ENCODE peak calls at places on chromosomes 7 and 10, in nine cellular contexts. One of them, this sample, is unnamed.

GRCh38 chr7:33716581-33717477 is 188.5 kb upstream of the BMPER start:
- DNase-seq in CD8-positive, alpha-beta T cell: no peak
- DNase-seq in ascending aorta: no peak
- DNase-seq in stomach: no peak
- DNase-seq in tibial nerve: no peak
- DNase-seq in colonic mucosa: no peak
- DNase-seq in fibroblast of lung: peak; percentile 71
- DNase-seq in MM.1S: peak; percentile 63
- DNase-seq in nephron progenitor cell: no peak
- DNase-seq in this sample: peak; percentile 27

GRCh38 chr7:94324380-94325120 is 70.1 kb upstream of the COL1A2 start:
- DNase-seq in CD8-positive, alpha-beta T cell: no peak
- DNase-seq in ascending aorta: no peak
- DNase-seq in stomach: no peak
- DNase-seq in tibial nerve: no peak
- DNase-seq in colonic mucosa: no peak
- DNase-seq in fibroblast of lung: peak; percentile 44
- DNase-seq in MM.1S: no peak
- DNase-seq in nephron progenitor cell: no peak
- DNase-seq in this sample: peak; percentile 28

GRCh38 chr7:26533163-26533562 is 241.5 kb downstream of the SNX10 start:
- DNase-seq in CD8-positive, alpha-beta T cell: no peak
- DNase-seq in ascending aorta: no peak
- DNase-seq in stomach: no peak
- DNase-seq in tibial nerve: no peak
- DNase-seq in colonic mucosa: no peak
- DNase-seq in fibroblast of lung: no peak
- DNase-seq in MM.1S: no peak
- DNase-seq in nephron progenitor cell: no peak
- DNase-seq in this sample: no peak

GRCh38 chr7:88280801-88281200 is 25.9 kb downstream of the STEAP4 start:
- DNase-seq in CD8-positive, alpha-beta T cell: no peak
- DNase-seq in ascending aorta: no peak
- DNase-seq in stomach: no peak
- DNase-seq in tibial nerve: no peak
- DNase-seq in colonic mucosa: no peak
- DNase-seq in fibroblast of lung: no peak
- DNase-seq in MM.1S: no peak
- DNase-seq in nephron progenitor cell: no peak
- DNase-seq in this sample: no peak

GRCh38 chr10:25502453-25502852 is 327.7 kb downstream of the GPR158 start:
- DNase-seq in CD8-positive, alpha-beta T cell: no peak
- DNase-seq in ascending aorta: no peak
- DNase-seq in stomach: no peak
- DNase-seq in tibial nerve: no peak
- DNase-seq in colonic mucosa: no peak
- DNase-seq in fibroblast of lung: no peak
- DNase-seq in MM.1S: no peak
- DNase-seq in nephron progenitor cell: no peak
- DNase-seq in this sample: no peak

GRCh38 chr10:105974803-105975456 is 1189.6 kb downstream of the SORCS1 start:
- DNase-seq in CD8-positive, alpha-beta T cell: no peak
- DNase-seq in ascending aorta: no peak
- DNase-seq in stomach: peak; percentile 32
- DNase-seq in tibial nerve: no peak
- DNase-seq in colonic mucosa: no peak
- DNase-seq in fibroblast of lung: peak; percentile 2
- DNase-seq in MM.1S: peak; percentile 11
- DNase-seq in nephron progenitor cell: peak; percentile 17
- DNase-seq in this sample: no peak

GRCh38 chr10:101972761-101973160 is 83.2 kb downstream of the ARMH3 start:
- DNase-seq in CD8-positive, alpha-beta T cell: no peak
- DNase-seq in ascending aorta: no peak
- DNase-seq in stomach: no peak
- DNase-seq in tibial nerve: no peak
- DNase-seq in colonic mucosa: no peak
- DNase-seq in fibroblast of lung: no peak
- DNase-seq in MM.1S: peak; percentile 39
- DNase-seq in nephron progenitor cell: no peak
- DNase-seq in this sample: no peak

GRCh38 chr10:90723416-90724068 is 134.3 kb downstream of the HTR7 start:
- DNase-seq in CD8-positive, alpha-beta T cell: no peak
- DNase-seq in ascending aorta: no peak
- DNase-seq in stomach: no peak
- DNase-seq in tibial nerve: no peak
- DNase-seq in colonic mucosa: no peak
- DNase-seq in fibroblast of lung: no peak
- DNase-seq in MM.1S: peak; percentile 10
- DNase-seq in nephron progenitor cell: no peak
- DNase-seq in this sample: no peak

GRCh38 chr10:96450514-96451207 is 63.1 kb downstream of the TLL2 start:
- DNase-seq in CD8-positive, alpha-beta T cell: no peak
- DNase-seq in ascending aorta: no peak
- DNase-seq in stomach: no peak
- DNase-seq in tibial nerve: no peak
- DNase-seq in colonic mucosa: peak; percentile 17
- DNase-seq in fibroblast of lung: no peak
- DNase-seq in MM.1S: no peak
- DNase-seq in nephron progenitor cell: peak; percentile 22
- DNase-seq in this sample: no peak

GRCh38 chr7:137853053-137853452 is 6.3 kb upstream of the DGKI start:
- DNase-seq in CD8-positive, alpha-beta T cell: no peak
- DNase-seq in ascending aorta: no peak
- DNase-seq in stomach: no peak
- DNase-seq in tibial nerve: no peak
- DNase-seq in colonic mucosa: no peak
- DNase-seq in fibroblast of lung: no peak
- DNase-seq in MM.1S: no peak
- DNase-seq in nephron progenitor cell: no peak
- DNase-seq in this sample: no peak

GRCh38 chr10:95741807-95742528 is 14.0 kb upstream of the ENTPD1 start:
- DNase-seq in CD8-positive, alpha-beta T cell: no peak
- DNase-seq in ascending aorta: no peak
- DNase-seq in stomach: no peak
- DNase-seq in tibial nerve: no peak
- DNase-seq in colonic mucosa: peak; percentile 35
- DNase-seq in fibroblast of lung: no peak
- DNase-seq in MM.1S: no peak
- DNase-seq in nephron progenitor cell: no peak
- DNase-seq in this sample: no peak

GRCh38 chr7:2971914-2972530 is 71.6 kb downstream of the CARD11 start:
- DNase-seq in CD8-positive, alpha-beta T cell: no peak
- DNase-seq in ascending aorta: peak; percentile 22
- DNase-seq in stomach: no peak
- DNase-seq in tibial nerve: no peak
- DNase-seq in colonic mucosa: no peak
- DNase-seq in fibroblast of lung: no peak
- DNase-seq in MM.1S: no peak
- DNase-seq in nephron progenitor cell: no peak
- DNase-seq in this sample: no peak

GRCh38 chr10:71094712-71095390 is 117.5 kb upstream of the UNC5B start:
- DNase-seq in CD8-positive, alpha-beta T cell: no peak
- DNase-seq in ascending aorta: no peak
- DNase-seq in stomach: no peak
- DNase-seq in tibial nerve: no peak
- DNase-seq in colonic mucosa: no peak
- DNase-seq in fibroblast of lung: no peak
- DNase-seq in MM.1S: no peak
- DNase-seq in nephron progenitor cell: no peak
- DNase-seq in this sample: no peak

GRCh38 chr7:130632111-130632510 is 36.4 kb downstream of the COPG2 start:
- DNase-seq in CD8-positive, alpha-beta T cell: no peak
- DNase-seq in ascending aorta: no peak
- DNase-seq in stomach: no peak
- DNase-seq in tibial nerve: no peak
- DNase-seq in colonic mucosa: no peak
- DNase-seq in fibroblast of lung: peak; percentile 26
- DNase-seq in MM.1S: no peak
- DNase-seq in nephron progenitor cell: no peak
- DNase-seq in this sample: peak; percentile 46

GRCh38 chr7:156560696-156561210 is 79.8 kb upstream of the RNF32 start:
- DNase-seq in CD8-positive, alpha-beta T cell: no peak
- DNase-seq in ascending aorta: no peak
- DNase-seq in stomach: no peak
- DNase-seq in tibial nerve: no peak
- DNase-seq in colonic mucosa: no peak
- DNase-seq in fibroblast of lung: no peak
- DNase-seq in MM.1S: no peak
- DNase-seq in nephron progenitor cell: no peak
- DNase-seq in this sample: no peak

GRCh38 chr7:48087349-48087748 is 1.7 kb upstream of the UPP1 start:
- DNase-seq in CD8-positive, alpha-beta T cell: no peak
- DNase-seq in ascending aorta: no peak
- DNase-seq in stomach: no peak
- DNase-seq in tibial nerve: no peak
- DNase-seq in colonic mucosa: no peak
- DNase-seq in fibroblast of lung: peak; percentile 76
- DNase-seq in MM.1S: peak; percentile 55
- DNase-seq in nephron progenitor cell: no peak
- DNase-seq in this sample: peak; percentile 78
- TF ChIP-seq CTCF in CD8-positive, alpha-beta T cell: no peak
- TF ChIP-seq CTCF in ascending aorta: no peak
- TF ChIP-seq CTCF in stomach: no peak
- TF ChIP-seq CTCF in tibial nerve: no peak
- TF ChIP-seq CTCF in colonic mucosa: no peak
- TF ChIP-seq CTCF in fibroblast of lung: no peak
- TF ChIP-seq CTCF in MM.1S: no peak
- TF ChIP-seq CTCF in nephron progenitor cell: no peak
- TF ChIP-seq CTCF in this sample: peak; percentile 62

GRCh38 chr7:83365746-83366145 is 203.1 kb upstream of the PCLO start:
- DNase-seq in CD8-positive, alpha-beta T cell: no peak
- DNase-seq in ascending aorta: no peak
- DNase-seq in stomach: no peak
- DNase-seq in tibial nerve: no peak
- DNase-seq in colonic mucosa: no peak
- DNase-seq in fibroblast of lung: peak; percentile 38
- DNase-seq in MM.1S: peak; percentile 21
- DNase-seq in nephron progenitor cell: no peak
- DNase-seq in this sample: no peak
- TF ChIP-seq CTCF in CD8-positive, alpha-beta T cell: no peak
- TF ChIP-seq CTCF in ascending aorta: peak; percentile 12
- TF ChIP-seq CTCF in stomach: no peak
- TF ChIP-seq CTCF in tibial nerve: no peak
- TF ChIP-seq CTCF in colonic mucosa: no peak
- TF ChIP-seq CTCF in fibroblast of lung: peak; percentile 33
- TF ChIP-seq CTCF in MM.1S: peak; percentile 24
- TF ChIP-seq CTCF in nephron progenitor cell: no peak
- TF ChIP-seq CTCF in this sample: peak; percentile 45

GRCh38 chr10:279655-280054 is 144.4 kb downstream of the ZMYND11 start:
- DNase-seq in CD8-positive, alpha-beta T cell: no peak
- DNase-seq in ascending aorta: no peak
- DNase-seq in stomach: no peak
- DNase-seq in tibial nerve: no peak
- DNase-seq in colonic mucosa: no peak
- DNase-seq in fibroblast of lung: no peak
- DNase-seq in MM.1S: no peak
- DNase-seq in nephron progenitor cell: no peak
- DNase-seq in this sample: no peak
- TF ChIP-seq CTCF in CD8-positive, alpha-beta T cell: no peak
- TF ChIP-seq CTCF in ascending aorta: no peak
- TF ChIP-seq CTCF in stomach: no peak
- TF ChIP-seq CTCF in tibial nerve: no peak
- TF ChIP-seq CTCF in colonic mucosa: no peak
- TF ChIP-seq CTCF in fibroblast of lung: no peak
- TF ChIP-seq CTCF in MM.1S: no peak
- TF ChIP-seq CTCF in nephron progenitor cell: no peak
- TF ChIP-seq CTCF in this sample: no peak

DNA sequence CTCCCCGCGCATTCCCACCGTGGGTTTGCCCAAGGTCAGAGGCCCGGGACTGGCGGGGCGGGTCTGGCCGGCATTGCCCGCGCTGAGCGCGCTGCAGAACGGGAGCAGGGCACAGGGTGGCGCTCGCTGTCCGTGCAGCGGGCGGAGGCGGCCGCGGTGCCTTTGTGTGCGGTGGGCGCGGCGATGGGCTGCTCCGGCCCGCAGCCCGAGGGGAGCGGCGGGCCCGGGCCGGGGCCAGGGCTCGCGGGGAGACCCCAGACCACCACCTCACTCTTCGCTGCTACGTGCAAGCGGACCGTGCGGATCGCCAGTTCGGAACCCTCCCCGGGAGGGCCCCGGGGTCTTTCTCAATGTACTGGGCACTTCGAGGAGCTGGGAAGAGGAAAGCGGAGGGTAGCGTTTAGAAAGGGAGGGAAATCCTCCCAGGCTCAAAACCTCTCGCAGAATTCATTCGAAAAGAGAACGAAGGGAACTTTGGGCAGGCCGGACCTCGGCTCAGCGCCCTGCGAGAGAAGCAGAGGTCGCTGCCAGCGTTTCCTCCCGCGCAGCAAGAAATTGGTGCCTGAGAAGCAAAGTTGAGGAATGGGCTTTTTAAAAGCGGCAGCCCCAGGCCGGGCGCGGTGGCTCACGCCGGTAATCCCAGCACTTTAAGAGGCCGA is 8.5 kb downstream of the SP8 start:
- DNase-seq in CD8-positive, alpha-beta T cell: no peak
- DNase-seq in ascending aorta: no peak
- DNase-seq in stomach: peak; percentile 42
- DNase-seq in tibial nerve: no peak
- DNase-seq in colonic mucosa: peak; percentile 36
- DNase-seq in fibroblast of lung: no peak
- DNase-seq in MM.1S: peak; percentile 46
- DNase-seq in nephron progenitor cell: peak; percentile 86
- DNase-seq in this sample: no peak
- TF ChIP-seq CTCF in CD8-positive, alpha-beta T cell: no peak
- TF ChIP-seq CTCF in ascending aorta: peak; percentile 35
- TF ChIP-seq CTCF in stomach: peak; percentile 60
- TF ChIP-seq CTCF in tibial nerve: peak; percentile 63
- TF ChIP-seq CTCF in colonic mucosa: peak; percentile 48
- TF ChIP-seq CTCF in fibroblast of lung: peak; percentile 49
- TF ChIP-seq CTCF in MM.1S: peak; percentile 41
- TF ChIP-seq CTCF in nephron progenitor cell: peak; percentile 64
- TF ChIP-seq CTCF in this sample: no peak

GRCh38 chr10:1049425-1049958 is 573 bp upstream of the IDI1 start:
- DNase-seq in CD8-positive, alpha-beta T cell: no peak
- DNase-seq in ascending aorta: no peak
- DNase-seq in stomach: peak; percentile 42
- DNase-seq in tibial nerve: no peak
- DNase-seq in colonic mucosa: no peak
- DNase-seq in fibroblast of lung: no peak
- DNase-seq in MM.1S: no peak
- DNase-seq in nephron progenitor cell: no peak
- DNase-seq in this sample: no peak

GRCh38 chr10:1050145-1050544 is 1.2 kb upstream of the IDI1 start:
- DNase-seq in CD8-positive, alpha-beta T cell: no peak
- DNase-seq in ascending aorta: no peak
- DNase-seq in stomach: no peak
- DNase-seq in tibial nerve: no peak
- DNase-seq in colonic mucosa: peak; percentile 50
- DNase-seq in fibroblast of lung: peak; percentile 40
- DNase-seq in MM.1S: peak; percentile 43
- DNase-seq in nephron progenitor cell: peak; percentile 30
- DNase-seq in this sample: no peak

GRCh38 chr10:1048732-1049424 is at the start of gene IDI1:
- DNase-seq in CD8-positive, alpha-beta T cell: peak; percentile 91
- DNase-seq in ascending aorta: peak; percentile 99
- DNase-seq in stomach: peak; percentile 98
- DNase-seq in tibial nerve: peak; percentile 96
- DNase-seq in colonic mucosa: peak; percentile 96
- DNase-seq in fibroblast of lung: peak; percentile 99
- DNase-seq in MM.1S: peak; percentile 97
- DNase-seq in nephron progenitor cell: peak; percentile 96
- DNase-seq in this sample: peak; percentile 98

GRCh38 chr10:1048349-1048731 is 579 bp downstream of the IDI1 start:
- DNase-seq in CD8-positive, alpha-beta T cell: peak; percentile 45
- DNase-seq in ascending aorta: peak; percentile 77
- DNase-seq in stomach: no peak
- DNase-seq in tibial nerve: no peak
- DNase-seq in colonic mucosa: no peak
- DNase-seq in fibroblast of lung: peak; percentile 50
- DNase-seq in MM.1S: peak; percentile 27
- DNase-seq in nephron progenitor cell: no peak
- DNase-seq in this sample: peak; percentile 17

GRCh38 chr10:1050555-1050954 is 1.6 kb upstream of the IDI1 start:
- DNase-seq in CD8-positive, alpha-beta T cell: no peak
- DNase-seq in ascending aorta: no peak
- DNase-seq in stomach: no peak
- DNase-seq in tibial nerve: no peak
- DNase-seq in colonic mucosa: peak; percentile 70
- DNase-seq in fibroblast of lung: no peak
- DNase-seq in MM.1S: peak; percentile 80
- DNase-seq in nephron progenitor cell: no peak
- DNase-seq in this sample: no peak
- TF ChIP-seq CTCF in CD8-positive, alpha-beta T cell: peak; percentile 21
- TF ChIP-seq CTCF in ascending aorta: no peak
- TF ChIP-seq CTCF in stomach: no peak
- TF ChIP-seq CTCF in tibial nerve: no peak
- TF ChIP-seq CTCF in colonic mucosa: no peak
- TF ChIP-seq CTCF in fibroblast of lung: no peak
- TF ChIP-seq CTCF in MM.1S: peak; percentile 31
- TF ChIP-seq CTCF in nephron progenitor cell: no peak
- TF ChIP-seq CTCF in this sample: no peak